ENCODE peak calls at places on chromosome 19, in seven cellular contexts. One of them, this sample, is unnamed.

GRCh38 chr19:55197531-55197930 is 11.8 kb downstream of the PTPRH start:
- DNase-seq in left lung: no peak
- DNase-seq in astrocyte of the spinal cord: no peak
- DNase-seq in cardiac muscle cell: no peak
- DNase-seq in progenitor cell of endocrine pancreas: no peak
- DNase-seq in thoracic aorta: no peak
- DNase-seq in AG10803: no peak
- DNase-seq in this sample: no peak

GRCh38 chr19:43798546-43799409 is 3.5 kb downstream of the LYPD5 start:
- DNase-seq in left lung: peak; percentile 86
- DNase-seq in astrocyte of the spinal cord: no peak
- DNase-seq in cardiac muscle cell: peak; percentile 7
- DNase-seq in progenitor cell of endocrine pancreas: peak; percentile 28
- DNase-seq in thoracic aorta: no peak
- DNase-seq in AG10803: no peak
- DNase-seq in this sample: no peak

GRCh38 chr19:6914321-6914720 is 26.9 kb downstream of the ADGRE1 start:
- DNase-seq in left lung: no peak
- DNase-seq in astrocyte of the spinal cord: no peak
- DNase-seq in cardiac muscle cell: no peak
- DNase-seq in progenitor cell of endocrine pancreas: no peak
- DNase-seq in thoracic aorta: no peak
- DNase-seq in AG10803: no peak
- DNase-seq in this sample: no peak

GRCh38 chr19:16262618-16263017 is 62.0 kb upstream of the KLF2 start:
- DNase-seq in left lung: no peak
- DNase-seq in astrocyte of the spinal cord: no peak
- DNase-seq in cardiac muscle cell: peak; percentile 66
- DNase-seq in progenitor cell of endocrine pancreas: no peak
- DNase-seq in thoracic aorta: no peak
- DNase-seq in AG10803: no peak
- DNase-seq in this sample: no peak

GRCh38 chr19:6572217-6572616 is 18.7 kb downstream of the CD70 start:
- DNase-seq in left lung: no peak
- DNase-seq in astrocyte of the spinal cord: no peak
- DNase-seq in cardiac muscle cell: no peak
- DNase-seq in progenitor cell of endocrine pancreas: no peak
- DNase-seq in thoracic aorta: no peak
- DNase-seq in AG10803: no peak
- DNase-seq in this sample: no peak

GRCh38 chr19:21765151-21765550 is 2.2 kb downstream of the ZNF100 start:
- DNase-seq in left lung: no peak
- DNase-seq in astrocyte of the spinal cord: no peak
- DNase-seq in cardiac muscle cell: no peak
- DNase-seq in progenitor cell of endocrine pancreas: no peak
- DNase-seq in thoracic aorta: no peak
- DNase-seq in AG10803: no peak
- DNase-seq in this sample: no peak

GRCh38 chr19:5298502-5298901 is 42.1 kb downstream of the PTPRS start:
- DNase-seq in left lung: no peak
- DNase-seq in astrocyte of the spinal cord: no peak
- DNase-seq in cardiac muscle cell: no peak
- DNase-seq in progenitor cell of endocrine pancreas: no peak
- DNase-seq in thoracic aorta: no peak
- DNase-seq in AG10803: no peak
- DNase-seq in this sample: no peak

GRCh38 chr19:27746691-27747380 is 1466.1 kb downstream of the UQCRFS1 start:
- DNase-seq in left lung: peak; percentile 78
- DNase-seq in astrocyte of the spinal cord: no peak
- DNase-seq in cardiac muscle cell: peak; percentile 21
- DNase-seq in progenitor cell of endocrine pancreas: no peak
- DNase-seq in thoracic aorta: no peak
- DNase-seq in AG10803: peak; percentile 13
- DNase-seq in this sample: peak; percentile 5

GRCh38 chr19:1481224-1481892 is 2.3 kb upstream of the C19orf25 start:
- DNase-seq in left lung: peak; percentile 67
- DNase-seq in astrocyte of the spinal cord: no peak
- DNase-seq in cardiac muscle cell: no peak
- DNase-seq in progenitor cell of endocrine pancreas: no peak
- DNase-seq in thoracic aorta: no peak
- DNase-seq in AG10803: no peak
- DNase-seq in this sample: no peak

GRCh38 chr19:6372594-6373095 is at the start of gene ALKBH7:
- DNase-seq in left lung: peak; percentile 95
- DNase-seq in astrocyte of the spinal cord: peak; percentile 100
- DNase-seq in cardiac muscle cell: peak; percentile 100
- DNase-seq in progenitor cell of endocrine pancreas: peak; percentile 91
- DNase-seq in thoracic aorta: peak; percentile 100
- DNase-seq in AG10803: peak; percentile 100
- DNase-seq in this sample: peak; percentile 89

GRCh38 chr19:56596676-56597075 is 1.6 kb downstream of the ZNF71 start:
- DNase-seq in left lung: no peak
- DNase-seq in astrocyte of the spinal cord: no peak
- DNase-seq in cardiac muscle cell: no peak
- DNase-seq in progenitor cell of endocrine pancreas: no peak
- DNase-seq in thoracic aorta: no peak
- DNase-seq in AG10803: no peak
- DNase-seq in this sample: no peak

GRCh38 chr19:41480336-41480735 is 37.4 kb downstream of the ERICH4 start:
- DNase-seq in left lung: no peak
- DNase-seq in astrocyte of the spinal cord: no peak
- DNase-seq in cardiac muscle cell: no peak
- DNase-seq in progenitor cell of endocrine pancreas: no peak
- DNase-seq in thoracic aorta: no peak
- DNase-seq in AG10803: no peak
- DNase-seq in this sample: no peak

GRCh38 chr19:50854636-50855410 is at the start of gene KLK3:
- DNase-seq in left lung: peak; percentile 44
- DNase-seq in astrocyte of the spinal cord: no peak
- DNase-seq in cardiac muscle cell: no peak
- DNase-seq in progenitor cell of endocrine pancreas: no peak
- DNase-seq in thoracic aorta: no peak
- DNase-seq in AG10803: no peak
- DNase-seq in this sample: no peak

GRCh38 chr19:47310819-47311218 is 1.2 kb downstream of the C5AR1 start:
- DNase-seq in left lung: peak; percentile 90
- DNase-seq in astrocyte of the spinal cord: no peak
- DNase-seq in cardiac muscle cell: no peak
- DNase-seq in progenitor cell of endocrine pancreas: no peak
- DNase-seq in thoracic aorta: no peak
- DNase-seq in AG10803: peak; percentile 70
- DNase-seq in this sample: no peak

GRCh38 chr19:16736709-16737108 is 17.1 kb downstream of the NWD1 start:
- DNase-seq in left lung: no peak
- DNase-seq in astrocyte of the spinal cord: no peak
- DNase-seq in cardiac muscle cell: no peak
- DNase-seq in progenitor cell of endocrine pancreas: no peak
- DNase-seq in thoracic aorta: no peak
- DNase-seq in AG10803: no peak
- DNase-seq in this sample: no peak

GRCh38 chr19:22331521-22331920 is 45.3 kb downstream of the ZNF729 start:
- DNase-seq in left lung: no peak
- DNase-seq in astrocyte of the spinal cord: no peak
- DNase-seq in cardiac muscle cell: no peak
- DNase-seq in progenitor cell of endocrine pancreas: no peak
- DNase-seq in thoracic aorta: no peak
- DNase-seq in AG10803: no peak
- DNase-seq in this sample: no peak

DNA sequence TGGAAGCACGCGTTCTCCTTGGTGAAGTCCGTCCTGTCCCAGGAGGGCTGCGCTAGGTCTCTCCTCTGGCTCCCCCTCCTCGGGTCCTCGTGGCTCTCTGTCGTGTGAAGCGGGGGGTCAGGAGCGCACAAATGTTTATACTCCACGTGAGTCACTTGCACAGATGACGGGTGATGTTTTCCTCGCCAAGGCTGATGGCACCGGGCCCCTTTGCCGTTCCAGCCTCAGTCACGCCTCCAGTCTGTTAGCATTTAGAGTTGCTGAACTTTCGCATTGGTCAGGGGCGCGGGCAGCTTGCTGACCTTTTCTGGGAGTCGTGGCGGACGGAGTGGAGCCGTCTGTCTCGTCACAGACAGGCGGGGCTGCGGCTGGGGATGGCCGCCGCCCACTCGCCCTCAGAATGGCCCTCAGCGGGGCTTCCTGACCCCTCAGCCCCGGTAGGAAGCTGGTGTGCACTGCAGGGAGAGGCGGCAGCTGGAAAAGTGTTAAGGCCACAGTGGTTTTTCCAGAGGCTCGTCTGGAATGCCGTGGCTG is 13.7 kb downstream of the KLHL26 start:
- DNase-seq in left lung: no peak
- DNase-seq in astrocyte of the spinal cord: peak; percentile 75
- DNase-seq in cardiac muscle cell: no peak
- DNase-seq in progenitor cell of endocrine pancreas: no peak
- DNase-seq in thoracic aorta: peak; percentile 66
- DNase-seq in AG10803: peak; percentile 70
- DNase-seq in this sample: no peak
- TF ChIP-seq CTCF in left lung: no peak
- TF ChIP-seq CTCF in astrocyte of the spinal cord: no peak
- TF ChIP-seq CTCF in cardiac muscle cell: no peak
- TF ChIP-seq CTCF in progenitor cell of endocrine pancreas: no peak
- TF ChIP-seq CTCF in thoracic aorta: no peak
- TF ChIP-seq CTCF in AG10803: no peak
- TF ChIP-seq CTCF in this sample: no peak

GRCh38 chr19:33134571-33135041 is 2.7 kb downstream of the WDR88 start:
- DNase-seq in left lung: no peak
- DNase-seq in astrocyte of the spinal cord: no peak
- DNase-seq in cardiac muscle cell: no peak
- DNase-seq in progenitor cell of endocrine pancreas: no peak
- DNase-seq in thoracic aorta: no peak
- DNase-seq in AG10803: no peak
- DNase-seq in this sample: no peak

GRCh38 chr19:33132021-33132420 is at the start of gene WDR88:
- DNase-seq in left lung: peak; percentile 79
- DNase-seq in astrocyte of the spinal cord: no peak
- DNase-seq in cardiac muscle cell: no peak
- DNase-seq in progenitor cell of endocrine pancreas: no peak
- DNase-seq in thoracic aorta: no peak
- DNase-seq in AG10803: no peak
- DNase-seq in this sample: no peak

GRCh38 chr19:33130433-33130832 is 1.5 kb upstream of the WDR88 start:
- DNase-seq in left lung: no peak
- DNase-seq in astrocyte of the spinal cord: no peak
- DNase-seq in cardiac muscle cell: no peak
- DNase-seq in progenitor cell of endocrine pancreas: no peak
- DNase-seq in thoracic aorta: no peak
- DNase-seq in AG10803: no peak
- DNase-seq in this sample: no peak

GRCh38 chr19:33133438-33134031 is 1.6 kb downstream of the WDR88 start:
- DNase-seq in left lung: no peak
- DNase-seq in astrocyte of the spinal cord: peak; percentile 1
- DNase-seq in cardiac muscle cell: no peak
- DNase-seq in progenitor cell of endocrine pancreas: no peak
- DNase-seq in thoracic aorta: no peak
- DNase-seq in AG10803: peak; percentile 31
- DNase-seq in this sample: no peak

GRCh38 chr19:33132425-33132824 is 511 bp downstream of the WDR88 start:
- DNase-seq in left lung: no peak
- DNase-seq in astrocyte of the spinal cord: no peak
- DNase-seq in cardiac muscle cell: no peak
- DNase-seq in progenitor cell of endocrine pancreas: no peak
- DNase-seq in thoracic aorta: no peak
- DNase-seq in AG10803: no peak
- DNase-seq in this sample: no peak
- TF ChIP-seq CTCF in left lung: no peak
- TF ChIP-seq CTCF in astrocyte of the spinal cord: peak; percentile 45
- TF ChIP-seq CTCF in cardiac muscle cell: peak; percentile 31
- TF ChIP-seq CTCF in progenitor cell of endocrine pancreas: peak; percentile 23
- TF ChIP-seq CTCF in thoracic aorta: no peak
- TF ChIP-seq CTCF in AG10803: peak; percentile 3
- TF ChIP-seq CTCF in this sample: peak; percentile 33

GRCh38 chr19:38360351-38360750 is 14.0 kb upstream of the PSMD8 start:
- DNase-seq in left lung: no peak
- DNase-seq in astrocyte of the spinal cord: no peak
- DNase-seq in cardiac muscle cell: no peak
- DNase-seq in progenitor cell of endocrine pancreas: no peak
- DNase-seq in thoracic aorta: no peak
- DNase-seq in AG10803: no peak
- DNase-seq in this sample: no peak

GRCh38 chr19:38359242-38360021 is 14.9 kb upstream of the PSMD8 start:
- DNase-seq in left lung: no peak
- DNase-seq in astrocyte of the spinal cord: no peak
- DNase-seq in cardiac muscle cell: no peak
- DNase-seq in progenitor cell of endocrine pancreas: no peak
- DNase-seq in thoracic aorta: no peak
- DNase-seq in AG10803: no peak
- DNase-seq in this sample: no peak

GRCh38 chr19:38360839-38361631 is 13.3 kb upstream of the PSMD8 start:
- DNase-seq in left lung: no peak
- DNase-seq in astrocyte of the spinal cord: no peak
- DNase-seq in cardiac muscle cell: no peak
- DNase-seq in progenitor cell of endocrine pancreas: no peak
- DNase-seq in thoracic aorta: no peak
- DNase-seq in AG10803: no peak
- DNase-seq in this sample: no peak

GRCh38 chr19:38362076-38362945 is 12.1 kb upstream of the PSMD8 start:
- DNase-seq in left lung: peak; percentile 94
- DNase-seq in astrocyte of the spinal cord: peak; percentile 47
- DNase-seq in cardiac muscle cell: peak; percentile 88
- DNase-seq in progenitor cell of endocrine pancreas: peak; percentile 75
- DNase-seq in thoracic aorta: no peak
- DNase-seq in AG10803: peak; percentile 58
- DNase-seq in this sample: peak; percentile 63

DNA sequence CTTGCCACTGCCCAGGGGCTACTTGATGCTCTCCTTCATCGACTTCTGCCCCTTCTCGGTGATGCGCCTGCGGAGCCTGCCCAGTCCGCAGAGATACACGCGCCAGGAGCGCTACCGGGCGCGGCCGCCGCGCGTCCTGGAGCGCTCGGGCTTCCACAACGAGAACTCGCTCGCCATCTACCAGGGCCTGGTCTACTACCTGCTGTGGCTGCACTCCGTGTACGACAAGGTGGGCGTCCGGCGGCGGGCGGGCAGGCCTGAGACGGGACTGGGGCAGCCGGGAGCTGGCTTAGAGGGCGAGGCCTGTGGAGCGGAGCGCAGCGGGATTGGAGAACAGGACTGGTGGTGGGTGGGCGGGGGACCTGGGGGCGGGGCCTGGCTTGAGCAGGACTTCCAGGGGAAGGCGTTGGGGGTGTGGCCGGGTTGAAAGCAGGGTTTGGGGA is 12.7 kb upstream of the PSMD8 start:
- DNase-seq in left lung: peak; percentile 91
- DNase-seq in astrocyte of the spinal cord: peak; percentile 70
- DNase-seq in cardiac muscle cell: peak; percentile 92
- DNase-seq in progenitor cell of endocrine pancreas: peak; percentile 77
- DNase-seq in thoracic aorta: no peak
- DNase-seq in AG10803: peak; percentile 51
- DNase-seq in this sample: peak; percentile 65
- TF ChIP-seq CTCF in left lung: no peak
- TF ChIP-seq CTCF in astrocyte of the spinal cord: peak; percentile 14
- TF ChIP-seq CTCF in cardiac muscle cell: no peak
- TF ChIP-seq CTCF in progenitor cell of endocrine pancreas: peak; percentile 30
- TF ChIP-seq CTCF in thoracic aorta: peak; percentile 53
- TF ChIP-seq CTCF in AG10803: peak; percentile 16
- TF ChIP-seq CTCF in this sample: peak; percentile 48

DNA sequence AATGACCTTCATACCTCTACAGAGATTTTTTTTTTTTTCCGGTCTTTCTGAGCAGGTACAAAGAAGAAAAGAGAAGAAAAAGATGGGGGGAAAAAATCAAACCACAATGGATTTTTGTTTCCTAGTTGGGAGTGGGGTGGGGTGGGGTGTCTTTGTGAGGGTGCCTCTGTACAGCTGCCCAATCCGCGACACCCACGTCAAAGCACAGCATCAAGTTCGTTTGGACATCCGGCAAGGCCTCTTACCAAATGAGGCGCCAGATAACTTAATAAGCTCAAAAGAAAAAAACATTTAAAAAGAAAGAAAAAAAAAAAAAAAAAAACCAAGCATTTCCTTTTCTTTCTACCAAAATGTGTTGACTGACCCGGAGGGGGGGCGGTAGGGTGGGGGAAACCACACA is 70.3 kb upstream of the NFIC start:
- DNase-seq in left lung: no peak
- DNase-seq in astrocyte of the spinal cord: no peak
- DNase-seq in cardiac muscle cell: no peak
- DNase-seq in progenitor cell of endocrine pancreas: no peak
- DNase-seq in thoracic aorta: no peak
- DNase-seq in AG10803: no peak
- DNase-seq in this sample: no peak
- TF ChIP-seq CTCF in left lung: no peak
- TF ChIP-seq CTCF in astrocyte of the spinal cord: no peak
- TF ChIP-seq CTCF in cardiac muscle cell: no peak
- TF ChIP-seq CTCF in progenitor cell of endocrine pancreas: no peak
- TF ChIP-seq CTCF in thoracic aorta: no peak
- TF ChIP-seq CTCF in AG10803: no peak
- TF ChIP-seq CTCF in this sample: no peak